ENCODE peak calls at places on chromosomes 5 and 9, in five cellular contexts. R, A, T, S and Y are unnamed samples.

GRCh38 chr9:20442461-20443319 is 179.6 kb downstream of the MLLT3 start:
- DNase-seq in S (no peak), A (no peak), R (no peak), T (peak), Y (no peak)

GRCh38 chr5:54457094-54457531 is 1.6 kb downstream of the HSPB3 start:
- DNase-seq in T (peak), A (no peak), R (peak), S (no peak), Y (no peak)

GRCh38 chr9:70618784-70619183 is 204.3 kb upstream of the KLF9 start:
- DNase-seq in S (no peak), T (no peak), R (no peak), A (no peak), Y (no peak)

GRCh38 chr5:111384220-111384619 is 128.1 kb downstream of the STARD4 start:
- DNase-seq in T (peak), S (no peak), R (no peak), A (no peak), Y (no peak)

GRCh38 chr9:8020161-8020560 is 220.6 kb upstream of the DMAC1 start:
- DNase-seq in R (no peak), S (no peak), A (no peak), T (no peak), Y (no peak)

GRCh38 chr5:8081179-8081578 is 212.2 kb downstream of the MTRR start:
- DNase-seq in S (no peak), T (no peak), A (no peak), R (no peak), Y (no peak)

GRCh38 chr5:55172937-55173695 is at the start of gene CDC20B:
- DNase-seq in S (peak), T (peak), R (no peak), A (peak), Y (peak)

GRCh38 chr5:140591747-140592372 is 27.2 kb downstream of the SLC35A4 start:
- DNase-seq in T (peak), A (no peak), S (no peak), R (no peak), Y (no peak)

GRCh38 chr5:29162297-29162696 is 2031.2 kb upstream of the CDH6 start:
- DNase-seq in T (no peak), R (no peak), S (no peak), A (no peak), Y (no peak)

GRCh38 chr5:139283252-139284166 is 10.0 kb upstream of the MATR3 start:
- DNase-seq in T (no peak), A (no peak), R (no peak), S (no peak), Y (no peak)

GRCh38 chr9:92790542-92791527 is 26.2 kb upstream of the BICD2 start:
- DNase-seq in R (no peak), A (peak), T (peak), S (peak), Y (peak)